ENCODE peak calls at places on chromosomes 4 and X, in eight cellular contexts. E is brain microvascular endothelial cell, G is A673, D is PC-9, Z is breast epithelium, H is H9, O is hepatocyte, A is tibial artery. P is an unnamed sample.

GRCh38 chr4:53507671-53508286 is 83.5 kb downstream of the LNX1 start:
- DNase-seq in E (peak), G (peak), D (no peak), Z (no peak), H (no peak), O (no peak), A (peak), P (no peak)

GRCh38 chr4:145788765-145789164 is 108.8 kb downstream of the C4orf51 start:
- DNase-seq in E (no peak), G (no peak), D (peak), Z (no peak), H (no peak), O (no peak), A (no peak), P (no peak)

GRCh38 chr4:15144967-15145295 is 142.7 kb downstream of the CPEB2 start:
- DNase-seq in E (no peak), G (no peak), D (no peak), Z (no peak), H (no peak), O (no peak), A (no peak), P (no peak)

GRCh38 chr4:168562021-168562691 is 65.3 kb downstream of the PALLD start:
- DNase-seq in E (no peak), G (peak), D (peak), Z (no peak), H (no peak), O (no peak), A (no peak), P (no peak)

GRCh38 chr4:69823481-69824186 is 36.3 kb downstream of the SULT1E1 start:
- DNase-seq in E (peak), G (peak), D (no peak), Z (no peak), H (peak), O (peak), A (no peak), P (no peak)

GRCh38 chr4:113591982-113592381 is 169.6 kb downstream of the CAMK2D start:
- DNase-seq in E (no peak), G (peak), D (no peak), Z (no peak), H (no peak), O (no peak), A (no peak), P (no peak)

GRCh38 chr4:165654556-165654955 is 218.5 kb upstream of the TLL1 start:
- DNase-seq in E (no peak), G (no peak), D (no peak), Z (no peak), H (no peak), O (no peak), A (no peak), P (no peak)

GRCh38 chrX:120419465-120419864 is 49.6 kb downstream of the LAMP2 start:
- DNase-seq in E (no peak), G (peak), D (no peak), Z (no peak), H (no peak), O (no peak), A (no peak), P (no peak)

GRCh38 chr4:165355900-165356300 is 22.9 kb upstream of the CPE start:
- DNase-seq in E (peak), G (peak), D (no peak), Z (no peak), H (peak), O (peak), A (no peak), P (no peak)

GRCh38 chrX:8783100-8784098 is 17.8 kb downstream of the FAM9A start:
- DNase-seq in E (no peak), G (peak), D (no peak), Z (no peak), H (peak), O (no peak), A (no peak), P (no peak)

GRCh38 chr4:80086296-80086695 is 13.3 kb upstream of the ANTXR2 start:
- DNase-seq in E (no peak), G (no peak), D (no peak), Z (no peak), H (no peak), O (no peak), A (no peak), P (no peak)

GRCh38 chr4:145808021-145808650 is 128.2 kb downstream of the C4orf51 start:
- DNase-seq in E (peak), G (peak), D (peak), Z (no peak), H (peak), O (peak), A (no peak), P (no peak)

GRCh38 chr4:125125256-125125655 is 189.5 kb upstream of the FAT4 start:
- DNase-seq in E (no peak), G (no peak), D (no peak), Z (no peak), H (no peak), O (no peak), A (no peak), P (no peak)

GRCh38 chrX:46376246-46376885 is 168.9 kb downstream of the ZNF674 start:
- DNase-seq in E (peak), G (peak), D (peak), Z (no peak), H (peak), O (peak), A (no peak), P (no peak)

GRCh38 chrX:45070116-45071007 is 130.3 kb downstream of the DIPK2B start:
- DNase-seq in E (peak), G (peak), D (no peak), Z (no peak), H (no peak), O (peak), A (no peak), P (no peak)

GRCh38 chrX:79592259-79592658 is 225.1 kb upstream of the ITM2A start:
- DNase-seq in E (no peak), G (peak), D (no peak), Z (no peak), H (no peak), O (no peak), A (no peak), P (no peak)

GRCh38 chr4:100117749-100118148 is 72.5 kb downstream of the DDIT4L start:
- DNase-seq in E (no peak), G (peak), D (no peak), Z (no peak), H (no peak), O (no peak), A (no peak), P (no peak)

GRCh38 chrX:124502599-124502998 is 156.2 kb downstream of the SH2D1A start:
- DNase-seq in E (no peak), G (no peak), D (no peak), Z (no peak), H (no peak), O (no peak), A (no peak), P (no peak)

GRCh38 chrX:130626521-130626920 is 224.7 kb downstream of the RBMX2 start:
- DNase-seq in E (no peak), G (no peak), D (no peak), Z (no peak), H (no peak), O (no peak), A (no peak), P (no peak)

GRCh38 chrX:48940404-48940955 is 16.9 kb downstream of the OTUD5 start:
- DNase-seq in E (no peak), G (no peak), D (no peak), Z (no peak), H (no peak), O (no peak), A (no peak), P (no peak)

GRCh38 chr4:100945789-100946188 is 401.5 kb downstream of the PPP3CA start:
- DNase-seq in E (no peak), G (no peak), D (no peak), Z (no peak), H (no peak), O (no peak), A (no peak), P (no peak)

GRCh38 chr4:122921971-122922876 is at the start of gene NUDT6:
- DNase-seq in E (peak), G (peak), D (peak), Z (peak), H (peak), O (peak), A (peak), P (peak)

GRCh38 chr4:56289934-56290333 is 97.4 kb downstream of the AASDH start:
- DNase-seq in E (no peak), G (no peak), D (no peak), Z (no peak), H (no peak), O (no peak), A (no peak), P (no peak)

GRCh38 chrX:78375894-78376293 is 48.5 kb upstream of the CYSLTR1 start:
- DNase-seq in E (no peak), G (peak), D (peak), Z (no peak), H (no peak), O (peak), A (no peak), P (no peak)

GRCh38 chrX:805988-806387 is 175.4 kb downstream of the SHOX start:
- DNase-seq in E (no peak), G (no peak), D (no peak), Z (no peak), H (no peak), O (no peak), A (no peak), P (no peak)

GRCh38 chrX:806586-806985 is 176.0 kb downstream of the SHOX start:
- DNase-seq in E (no peak), G (no peak), D (no peak), Z (no peak), H (no peak), O (no peak), A (no peak), P (no peak)

GRCh38 chrX:810186-810585 is 179.6 kb downstream of the SHOX start:
- DNase-seq in E (no peak), G (no peak), D (no peak), Z (no peak), H (no peak), O (no peak), A (no peak), P (no peak)

DNA sequence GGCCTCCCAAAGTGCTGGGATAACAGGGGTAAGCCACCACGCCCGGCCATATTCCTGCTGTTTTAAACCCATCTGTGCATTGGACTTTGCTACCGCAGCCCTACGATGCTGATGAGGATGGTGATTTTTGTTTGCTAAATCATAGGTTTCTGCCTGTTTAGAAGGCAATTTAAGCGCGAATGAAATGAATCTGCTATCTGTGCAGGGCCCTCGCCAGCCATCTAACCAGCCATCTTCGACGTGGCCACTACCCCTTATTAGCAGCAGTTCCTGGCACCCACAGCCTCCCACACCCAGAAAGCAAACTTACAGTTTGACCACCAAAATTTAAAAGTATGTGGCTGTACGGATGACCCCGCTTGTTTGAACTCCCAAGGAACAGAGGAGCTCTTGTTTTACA is 178.5 kb downstream of the SHOX start:
- DNase-seq in E (no peak), G (no peak), D (no peak), Z (no peak), H (no peak), O (no peak), A (no peak), P (no peak)
- H3K27ac ChIP-seq in E (no peak), G (no peak), D (no peak), Z (no peak), H (no peak), O (no peak), A (no peak), P (no peak)

DNA sequence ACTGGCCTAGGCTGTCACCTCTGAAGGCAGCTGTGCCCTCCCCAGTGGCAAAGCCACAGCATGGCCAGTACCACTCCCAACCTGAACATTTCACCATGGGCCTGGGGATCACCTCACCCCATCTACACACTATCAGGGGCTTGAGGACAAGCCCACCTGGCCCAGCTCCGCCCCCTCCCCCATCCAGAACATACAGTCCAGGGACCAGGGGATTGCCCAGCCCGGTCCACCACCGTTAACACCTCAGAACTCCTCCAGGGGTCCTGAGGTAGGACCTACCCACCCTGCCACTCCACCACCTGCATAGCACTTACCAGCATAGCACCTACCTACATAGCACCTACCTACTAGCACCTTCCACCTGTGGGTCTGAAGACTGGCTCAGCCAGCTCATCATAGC is 179.8 kb downstream of the EDA start:
- DNase-seq in E (no peak), G (no peak), D (no peak), Z (no peak), H (no peak), O (no peak), A (no peak), P (no peak)
- H3K27ac ChIP-seq in E (no peak), G (no peak), D (no peak), Z (no peak), H (no peak), O (no peak), A (no peak), P (no peak)

GRCh38 chrX:1249101-1249887 is 19.3 kb upstream of the CSF2RA start:
- DNase-seq in E (peak), G (peak), D (peak), Z (no peak), H (peak), O (peak), A (peak), P (no peak)
- H3K27ac ChIP-seq in E (no peak), G (peak), D (peak), Z (peak), H (peak), O (peak), A (no peak), P (no peak)

GRCh38 chrX:40773188-40773587 is 37.8 kb upstream of the MED14 start:
- DNase-seq in E (no peak), G (no peak), D (no peak), Z (no peak), H (no peak), O (no peak), A (no peak), P (no peak)

GRCh38 chrX:40773809-40774208 is 38.5 kb upstream of the MED14 start:
- DNase-seq in E (peak), G (peak), D (peak), Z (no peak), H (no peak), O (no peak), A (no peak), P (no peak)

GRCh38 chrX:40772290-40772689 is 36.9 kb upstream of the MED14 start:
- DNase-seq in E (no peak), G (no peak), D (peak), Z (no peak), H (no peak), O (no peak), A (no peak), P (no peak)
- H3K27ac ChIP-seq in E (no peak), G (no peak), D (no peak), Z (no peak), H (no peak), O (no peak), A (no peak), P (no peak)

DNA sequence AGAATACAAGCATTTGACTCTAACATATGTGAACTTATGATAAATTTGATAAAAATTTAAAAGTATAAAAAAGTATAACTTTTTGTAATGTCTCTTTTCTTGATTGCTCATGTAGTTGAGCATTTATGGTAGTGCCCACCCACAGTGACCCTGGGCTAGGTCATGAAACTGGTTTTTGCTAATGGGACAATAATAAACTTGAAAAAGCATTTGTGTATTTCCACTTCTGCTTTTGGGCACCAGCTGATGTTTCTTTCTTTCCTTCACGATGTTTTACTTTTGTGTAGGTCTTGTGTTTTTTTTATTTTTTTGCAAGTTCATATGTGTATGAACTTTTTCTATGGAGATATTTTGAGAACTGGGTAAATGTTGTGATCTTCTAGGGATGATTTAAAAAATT is 313.1 kb downstream of the CBLL2 start:
- DNase-seq in E (no peak), G (no peak), D (no peak), Z (no peak), H (no peak), O (no peak), A (no peak), P (no peak)
- H3K27ac ChIP-seq in E (no peak), G (no peak), D (no peak), Z (no peak), H (no peak), O (no peak), A (no peak), P (no peak)

GRCh38 chrX:153778684-153779101 is 2.1 kb upstream of the SRPK3 start:
- DNase-seq in E (no peak), G (no peak), D (no peak), Z (no peak), H (no peak), O (no peak), A (no peak), P (no peak)

GRCh38 chrX:153778151-153778551 is 2.7 kb upstream of the SRPK3 start:
- DNase-seq in E (no peak), G (no peak), D (no peak), Z (no peak), H (no peak), O (no peak), A (no peak), P (no peak)

GRCh38 chrX:153781428-153782047 is 697 bp downstream of the SRPK3 start:
- DNase-seq in E (no peak), G (no peak), D (no peak), Z (no peak), H (no peak), O (no peak), A (no peak), P (no peak)

GRCh38 chrX:153780678-153781427 is at the start of gene SRPK3:
- DNase-seq in E (no peak), G (no peak), D (no peak), Z (no peak), H (no peak), O (no peak), A (peak), P (no peak)

GRCh38 chrX:153779891-153780677 is 757 bp upstream of the SRPK3 start:
- DNase-seq in E (no peak), G (no peak), D (no peak), Z (no peak), H (no peak), O (no peak), A (no peak), P (no peak)
- H3K27ac ChIP-seq in E (no peak), G (no peak), D (no peak), Z (no peak), H (no peak), O (no peak), A (peak), P (peak)

DNA sequence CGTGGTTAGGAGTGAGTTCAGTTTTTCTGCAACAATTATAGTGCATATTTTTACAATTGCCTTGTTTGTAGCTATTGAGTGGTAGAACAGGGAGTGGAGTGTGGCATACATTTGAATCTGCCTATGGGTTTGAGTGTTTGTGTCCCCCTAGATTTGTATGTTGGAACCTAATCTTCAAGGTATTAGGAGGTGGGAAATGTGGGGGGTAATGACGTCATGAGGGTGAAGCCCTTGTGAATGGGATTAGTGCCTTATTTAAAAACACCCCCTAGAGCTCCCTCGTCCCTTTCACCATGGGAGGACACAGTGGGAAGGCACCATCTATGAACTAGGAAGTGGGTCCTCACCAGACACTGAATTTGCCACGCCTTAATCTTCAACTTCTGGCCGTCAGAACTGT is 819.6 kb downstream of the NLGN4X start:
- DNase-seq in E (no peak), G (no peak), D (no peak), Z (no peak), H (no peak), O (no peak), A (no peak), P (no peak)
- H3K27ac ChIP-seq in E (no peak), G (no peak), D (no peak), Z (no peak), H (no peak), O (no peak), A (no peak), P (no peak)

GRCh38 chr4:119731778-119732177 is 103.2 kb upstream of the PDE5A start:
- DNase-seq in E (no peak), G (no peak), D (no peak), Z (no peak), H (no peak), O (no peak), A (no peak), P (no peak)

GRCh38 chr4:119729815-119730643 is 101.4 kb upstream of the PDE5A start:
- DNase-seq in E (peak), G (no peak), D (peak), Z (peak), H (no peak), O (peak), A (peak), P (no peak)

GRCh38 chr4:119730644-119730995 is 102.0 kb upstream of the PDE5A start:
- DNase-seq in E (no peak), G (no peak), D (no peak), Z (no peak), H (no peak), O (no peak), A (no peak), P (no peak)

GRCh38 chr4:119733431-119733830 is 104.8 kb upstream of the PDE5A start:
- DNase-seq in E (peak), G (no peak), D (no peak), Z (no peak), H (no peak), O (no peak), A (no peak), P (no peak)

GRCh38 chr4:119731146-119731742 is 102.6 kb upstream of the PDE5A start:
- DNase-seq in E (no peak), G (no peak), D (peak), Z (no peak), H (no peak), O (no peak), A (no peak), P (no peak)
- H3K27ac ChIP-seq in E (no peak), G (no peak), D (peak), Z (no peak), H (no peak), O (peak), A (peak), P (no peak)

GRCh38 chrX:71581210-71581609 is 3.0 kb downstream of the GCNA start:
- DNase-seq in E (no peak), G (no peak), D (no peak), Z (no peak), H (no peak), O (no peak), A (no peak), P (no peak)
- H3K27ac ChIP-seq in E (no peak), G (no peak), D (no peak), Z (no peak), H (no peak), O (no peak), A (no peak), P (no peak)

DNA sequence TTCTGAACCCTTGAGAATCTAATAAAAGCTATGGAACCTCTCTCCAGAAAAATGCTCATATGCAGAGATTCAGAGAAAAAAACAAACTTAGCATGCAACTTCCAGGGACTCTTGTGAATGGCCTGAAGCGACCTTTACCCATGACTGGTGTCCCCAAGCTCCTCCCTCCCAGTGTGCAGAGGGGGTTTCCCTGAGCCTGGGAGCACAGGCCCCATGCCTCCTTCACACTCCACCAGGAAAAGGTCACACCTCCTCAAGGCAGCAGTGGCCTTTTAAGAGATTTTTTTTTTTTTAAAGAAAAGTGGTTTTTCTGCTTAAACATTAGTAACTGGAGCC is 13.3 kb upstream of the UBA6 start:
- DNase-seq in E (no peak), G (no peak), D (no peak), Z (no peak), H (no peak), O (peak), A (no peak), P (no peak)
- H3K27ac ChIP-seq in E (peak), G (no peak), D (no peak), Z (no peak), H (no peak), O (no peak), A (no peak), P (no peak)